ENCODE peak calls at places on chromosomes 5 and 9, in five cellular contexts. One of them, this sample, is unnamed.

GRCh38 chr9:121459513-121459912 is 40.1 kb downstream of the GGTA1 start:
- DNase-seq in dorsolateral prefrontal cortex: no peak
- DNase-seq in RWPE2: no peak
- DNase-seq in left lung: no peak
- DNase-seq in thoracic aorta: no peak
- DNase-seq in this sample: no peak

GRCh38 chr5:175285263-175285662 is 158.7 kb downstream of the DRD1 start:
- DNase-seq in dorsolateral prefrontal cortex: no peak
- DNase-seq in thoracic aorta: no peak
- DNase-seq in RWPE2: no peak
- DNase-seq in left lung: no peak
- DNase-seq in this sample: no peak

GRCh38 chr5:19795218-19795617 is 192.8 kb downstream of the CDH18 start:
- DNase-seq in thoracic aorta: no peak
- DNase-seq in left lung: no peak
- DNase-seq in dorsolateral prefrontal cortex: no peak
- DNase-seq in RWPE2: no peak
- DNase-seq in this sample: no peak

GRCh38 chr5:142982821-142983200 is 212.6 kb downstream of the ARHGAP26 start:
- DNase-seq in dorsolateral prefrontal cortex: no peak
- DNase-seq in thoracic aorta: no peak
- DNase-seq in RWPE2: no peak
- DNase-seq in left lung: no peak
- DNase-seq in this sample: no peak

GRCh38 chr5:83476470-83476817 is 4.9 kb downstream of the VCAN start:
- DNase-seq in dorsolateral prefrontal cortex: no peak
- DNase-seq in thoracic aorta: no peak
- DNase-seq in RWPE2: no peak
- DNase-seq in left lung: no peak
- DNase-seq in this sample: no peak

GRCh38 chr5:144183254-144183889 is 12.7 kb downstream of the KCTD16 start:
- DNase-seq in left lung: no peak
- DNase-seq in dorsolateral prefrontal cortex: no peak
- DNase-seq in RWPE2: no peak
- DNase-seq in thoracic aorta: no peak
- DNase-seq in this sample: no peak

GRCh38 chr5:177446184-177447065 is at the start of gene PRR7:
- DNase-seq in RWPE2: peak
- DNase-seq in left lung: no peak
- DNase-seq in dorsolateral prefrontal cortex: peak
- DNase-seq in thoracic aorta: no peak
- DNase-seq in this sample: peak

GRCh38 chr5:138874241-138874640 is 894 bp downstream of the LRRTM2 start:
- DNase-seq in left lung: no peak
- DNase-seq in RWPE2: no peak
- DNase-seq in thoracic aorta: no peak
- DNase-seq in dorsolateral prefrontal cortex: peak
- DNase-seq in this sample: no peak

GRCh38 chr9:124214596-124215550 is 42.9 kb upstream of the NEK6 start:
- DNase-seq in thoracic aorta: no peak
- DNase-seq in RWPE2: peak
- DNase-seq in dorsolateral prefrontal cortex: no peak
- DNase-seq in left lung: peak
- DNase-seq in this sample: no peak

GRCh38 chr5:75460947-75461346 is 50.5 kb downstream of the CERT1 start:
- DNase-seq in left lung: no peak
- DNase-seq in RWPE2: no peak
- DNase-seq in thoracic aorta: no peak
- DNase-seq in dorsolateral prefrontal cortex: no peak
- DNase-seq in this sample: no peak

GRCh38 chr9:34993502-34994428 is 4.2 kb downstream of the DNAJB5 start:
- DNase-seq in left lung: peak
- DNase-seq in thoracic aorta: peak
- DNase-seq in dorsolateral prefrontal cortex: peak
- DNase-seq in RWPE2: peak
- DNase-seq in this sample: no peak

GRCh38 chr9:7117676-7118561 is 360.1 kb downstream of the KDM4C start:
- DNase-seq in left lung: no peak
- DNase-seq in RWPE2: no peak
- DNase-seq in dorsolateral prefrontal cortex: no peak
- DNase-seq in thoracic aorta: no peak
- DNase-seq in this sample: no peak

GRCh38 chr5:127911619-127912018 is 171.9 kb upstream of the SLC12A2 start:
- DNase-seq in thoracic aorta: no peak
- DNase-seq in dorsolateral prefrontal cortex: no peak
- DNase-seq in left lung: no peak
- DNase-seq in RWPE2: no peak
- DNase-seq in this sample: no peak

GRCh38 chr5:98880598-98880997 is 48.2 kb downstream of the CHD1 start:
- DNase-seq in RWPE2: no peak
- DNase-seq in thoracic aorta: no peak
- DNase-seq in left lung: no peak
- DNase-seq in dorsolateral prefrontal cortex: no peak
- DNase-seq in this sample: no peak

GRCh38 chr9:70601000-70601929 is 186.8 kb upstream of the KLF9 start:
- DNase-seq in dorsolateral prefrontal cortex: peak
- DNase-seq in thoracic aorta: peak
- DNase-seq in left lung: peak
- DNase-seq in RWPE2: no peak
- DNase-seq in this sample: no peak

GRCh38 chr5:160479926-160480325 is 58.3 kb downstream of the PTTG1 start:
- DNase-seq in thoracic aorta: no peak
- DNase-seq in left lung: no peak
- DNase-seq in RWPE2: no peak
- DNase-seq in dorsolateral prefrontal cortex: peak
- DNase-seq in this sample: no peak

GRCh38 chr9:138022121-138022741 is 144.6 kb downstream of the CACNA1B start:
- DNase-seq in left lung: no peak
- DNase-seq in thoracic aorta: no peak
- DNase-seq in RWPE2: peak
- DNase-seq in dorsolateral prefrontal cortex: peak
- DNase-seq in this sample: no peak

GRCh38 chr9:79461735-79462134 is 110.0 kb upstream of the TLE4 start:
- DNase-seq in dorsolateral prefrontal cortex: no peak
- DNase-seq in RWPE2: no peak
- DNase-seq in left lung: no peak
- DNase-seq in thoracic aorta: no peak
- DNase-seq in this sample: no peak

GRCh38 chr5:134085411-134085810 is 29.1 kb upstream of the TCF7 start:
- DNase-seq in dorsolateral prefrontal cortex: no peak
- DNase-seq in RWPE2: no peak
- DNase-seq in thoracic aorta: no peak
- DNase-seq in left lung: no peak
- DNase-seq in this sample: no peak

GRCh38 chr5:36150676-36151433 is 832 bp downstream of the LMBRD2 start:
- DNase-seq in dorsolateral prefrontal cortex: peak
- DNase-seq in thoracic aorta: no peak
- DNase-seq in left lung: peak
- DNase-seq in RWPE2: no peak
- DNase-seq in this sample: peak

GRCh38 chr9:36264896-36265295 is 6.6 kb upstream of the GNE start:
- DNase-seq in left lung: no peak
- DNase-seq in dorsolateral prefrontal cortex: no peak
- DNase-seq in RWPE2: no peak
- DNase-seq in thoracic aorta: no peak
- DNase-seq in this sample: no peak

GRCh38 chr9:113957778-113958430 is 81.8 kb downstream of the ZNF618 start:
- DNase-seq in thoracic aorta: no peak
- DNase-seq in RWPE2: no peak
- DNase-seq in dorsolateral prefrontal cortex: no peak
- DNase-seq in left lung: no peak
- DNase-seq in this sample: no peak

DNA sequence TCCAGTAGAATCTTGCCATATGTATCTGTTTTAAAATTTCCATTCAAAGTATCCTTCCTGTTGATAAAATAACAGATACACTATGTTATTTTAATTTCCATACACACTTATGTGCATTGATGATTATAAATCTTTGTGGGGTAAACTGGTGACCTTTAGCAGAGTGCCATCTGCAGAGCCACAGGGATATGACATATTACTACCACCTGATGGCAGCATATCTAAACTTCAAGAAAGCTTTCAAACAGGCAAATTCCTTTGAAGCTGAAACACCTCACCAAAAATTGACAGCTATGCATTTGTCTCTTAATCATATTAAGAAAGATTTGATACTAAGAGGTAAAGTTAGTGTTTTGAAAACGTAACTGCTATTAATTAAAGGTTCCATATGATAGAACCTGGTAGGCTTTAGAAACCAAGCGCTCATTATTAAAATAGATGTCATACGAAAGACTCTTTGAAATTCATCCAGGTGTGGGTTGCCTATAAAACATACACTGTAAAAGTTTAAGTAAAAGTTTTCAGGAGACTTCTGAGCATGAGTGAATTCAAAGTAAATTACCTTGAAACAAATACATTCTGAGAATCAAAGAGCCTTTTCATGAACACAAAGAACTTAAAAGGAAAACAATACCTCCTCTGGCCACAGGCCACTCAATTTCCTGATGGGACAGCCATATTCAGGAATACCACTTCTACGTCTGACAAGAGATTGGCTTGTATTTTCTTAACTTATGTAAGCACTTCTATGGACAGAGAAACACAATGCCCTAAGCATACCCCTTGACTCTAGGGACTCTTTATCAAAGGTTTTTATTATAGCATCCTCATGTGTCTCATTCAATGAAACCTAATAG is 93.3 kb downstream of the KIAA0825 start:
- DNase-seq in thoracic aorta: no peak
- DNase-seq in RWPE2: no peak
- DNase-seq in dorsolateral prefrontal cortex: no peak
- DNase-seq in left lung: no peak
- DNase-seq in this sample: no peak
- TF ChIP-seq CTCF in thoracic aorta: no peak
- TF ChIP-seq CTCF in RWPE2: peak
- TF ChIP-seq CTCF in dorsolateral prefrontal cortex: peak
- TF ChIP-seq CTCF in left lung: peak
- TF ChIP-seq CTCF in this sample: peak

DNA sequence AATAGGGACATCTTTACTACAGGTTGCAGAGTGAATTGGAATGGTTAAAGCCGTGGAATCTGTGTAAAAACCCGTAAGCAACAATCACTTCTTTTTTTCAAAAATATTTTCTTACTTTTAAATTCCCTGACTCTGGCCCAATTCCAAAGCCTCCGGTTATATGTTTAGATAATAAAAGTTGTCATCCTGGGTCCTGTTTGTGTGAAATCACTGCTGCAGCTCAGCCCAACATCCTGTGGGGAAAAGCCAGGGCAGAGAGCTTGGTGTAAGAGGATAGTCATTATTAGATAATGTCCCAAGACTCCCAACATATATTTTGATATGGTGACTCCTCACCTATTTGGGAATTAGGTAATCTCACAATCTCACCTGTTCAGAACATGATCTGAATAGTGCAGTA is 586.0 kb upstream of the BRINP1 start:
- DNase-seq in thoracic aorta: no peak
- DNase-seq in RWPE2: no peak
- DNase-seq in dorsolateral prefrontal cortex: no peak
- DNase-seq in left lung: no peak
- DNase-seq in this sample: no peak
- H3K27ac ChIP-seq in thoracic aorta: peak
- H3K27ac ChIP-seq in RWPE2: no peak
- H3K27ac ChIP-seq in dorsolateral prefrontal cortex: no peak
- H3K27ac ChIP-seq in left lung: no peak
- H3K27ac ChIP-seq in this sample: no peak

GRCh38 chr5:89418821-89419085 is 535.8 kb upstream of the MEF2C start:
- DNase-seq in thoracic aorta: no peak
- DNase-seq in left lung: no peak
- DNase-seq in dorsolateral prefrontal cortex: no peak
- DNase-seq in RWPE2: no peak
- DNase-seq in this sample: no peak

GRCh38 chr5:89421035-89421434 is 538.1 kb upstream of the MEF2C start:
- DNase-seq in left lung: no peak
- DNase-seq in dorsolateral prefrontal cortex: no peak
- DNase-seq in thoracic aorta: no peak
- DNase-seq in RWPE2: no peak
- DNase-seq in this sample: no peak

GRCh38 chr5:89417515-89417914 is 534.5 kb upstream of the MEF2C start:
- DNase-seq in thoracic aorta: no peak
- DNase-seq in left lung: no peak
- DNase-seq in dorsolateral prefrontal cortex: no peak
- DNase-seq in RWPE2: no peak
- DNase-seq in this sample: no peak

DNA sequence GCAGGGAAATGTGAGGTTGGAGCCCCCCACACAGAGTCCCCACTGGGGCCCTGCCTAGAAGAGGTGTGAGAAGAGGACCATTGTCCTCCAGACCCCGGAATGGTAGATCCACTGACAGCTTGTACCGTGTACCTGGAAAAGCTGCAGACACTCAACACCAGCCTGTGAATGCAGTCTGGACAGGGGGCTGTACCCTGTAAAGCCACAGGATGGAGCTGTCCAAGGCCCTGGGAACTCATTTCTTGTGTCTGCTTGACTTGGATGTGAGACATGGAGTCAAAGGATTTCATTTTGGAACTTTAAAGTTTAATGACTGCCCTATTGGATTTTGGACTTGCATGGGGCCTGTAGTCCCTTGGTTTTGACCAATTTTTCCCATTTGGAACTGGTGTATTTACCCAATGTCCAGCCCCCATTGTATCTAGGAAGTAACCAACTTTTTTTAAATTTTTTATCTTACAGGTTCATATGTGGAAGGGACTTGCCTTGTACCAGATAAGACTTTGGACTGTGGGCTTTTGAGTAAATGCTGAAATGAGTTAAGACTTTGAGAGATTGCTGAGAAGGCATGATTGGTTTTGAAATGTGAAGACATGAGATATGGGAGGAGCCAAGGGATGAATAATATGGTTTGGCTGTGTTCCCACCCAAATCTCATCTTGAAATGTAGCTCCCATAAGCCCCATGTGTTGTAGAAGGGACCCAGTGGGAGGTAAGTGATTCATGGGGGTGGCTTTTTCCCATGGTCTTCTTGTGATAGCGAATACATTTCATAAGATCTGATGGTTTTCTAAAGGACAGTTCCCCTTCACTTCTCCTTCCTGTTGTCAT is 535.2 kb upstream of the MEF2C start:
- DNase-seq in thoracic aorta: no peak
- DNase-seq in left lung: no peak
- DNase-seq in dorsolateral prefrontal cortex: no peak
- DNase-seq in RWPE2: no peak
- DNase-seq in this sample: no peak
- TF ChIP-seq CTCF in thoracic aorta: no peak
- TF ChIP-seq CTCF in left lung: no peak
- TF ChIP-seq CTCF in dorsolateral prefrontal cortex: no peak
- TF ChIP-seq CTCF in RWPE2: no peak
- TF ChIP-seq CTCF in this sample: no peak

GRCh38 chr5:170368593-170368992 is 20.6 kb downstream of the KCNMB1 start:
- DNase-seq in thoracic aorta: no peak
- DNase-seq in left lung: no peak
- DNase-seq in RWPE2: no peak
- DNase-seq in dorsolateral prefrontal cortex: no peak
- DNase-seq in this sample: no peak

GRCh38 chr5:170362625-170363024 is 26.5 kb downstream of the KCNMB1 start:
- DNase-seq in left lung: no peak
- DNase-seq in dorsolateral prefrontal cortex: no peak
- DNase-seq in RWPE2: no peak
- DNase-seq in thoracic aorta: no peak
- DNase-seq in this sample: no peak

GRCh38 chr5:170362102-170362501 is 27.1 kb downstream of the KCNMB1 start:
- DNase-seq in RWPE2: no peak
- DNase-seq in dorsolateral prefrontal cortex: no peak
- DNase-seq in left lung: no peak
- DNase-seq in thoracic aorta: no peak
- DNase-seq in this sample: no peak

GRCh38 chr5:170363671-170364070 is 25.5 kb downstream of the KCNMB1 start:
- DNase-seq in left lung: no peak
- DNase-seq in dorsolateral prefrontal cortex: no peak
- DNase-seq in thoracic aorta: no peak
- DNase-seq in RWPE2: no peak
- DNase-seq in this sample: no peak

GRCh38 chr5:170366276-170366675 is 22.9 kb downstream of the KCNMB1 start:
- DNase-seq in RWPE2: no peak
- DNase-seq in dorsolateral prefrontal cortex: no peak
- DNase-seq in thoracic aorta: no peak
- DNase-seq in left lung: no peak
- DNase-seq in this sample: no peak
- H3K27ac ChIP-seq in RWPE2: no peak
- H3K27ac ChIP-seq in dorsolateral prefrontal cortex: no peak
- H3K27ac ChIP-seq in thoracic aorta: no peak
- H3K27ac ChIP-seq in left lung: no peak
- H3K27ac ChIP-seq in this sample: no peak

This sample was measured in CD4-positive, alpha-beta T cell.